ENCODE peak calls at places on chromosomes 6 and 20, in six cellular contexts. D, I, W, F, Q and M are unnamed samples.
A peak's percentile ranks its signal among the peaks of the same experiment; 100 is the strongest.

GRCh38 chr6:137877113-137877512 is 10.1 kb downstream of the TNFAIP3 start:
- DNase-seq in D (no peak), I (peak; percentile 25), W (no peak), F (no peak), Q (no peak), M (peak; percentile 30)

GRCh38 chr6:33008944-33009861 is at the start of gene HLA-DOA:
- DNase-seq in D (no peak), I (peak; percentile 56), W (no peak), F (no peak), Q (no peak), M (peak; percentile 24)

GRCh38 chr20:38514185-38514584 is 41.5 kb downstream of the RALGAPB start:
- DNase-seq in D (no peak), I (no peak), W (no peak), F (no peak), Q (no peak), M (no peak)

GRCh38 chr6:144219056-144219685 is 66.0 kb upstream of the UTRN start:
- DNase-seq in D (no peak), I (peak; percentile 39), W (no peak), F (no peak), Q (no peak), M (peak; percentile 58)

GRCh38 chr20:9878096-9878495 is 39.2 kb upstream of the PAK5 start:
- DNase-seq in D (no peak), I (no peak), W (no peak), F (no peak), Q (no peak), M (no peak)

GRCh38 chr20:41572010-41572572 is 46.1 kb downstream of the CHD6 start:
- DNase-seq in D (no peak), I (no peak), W (no peak), F (no peak), Q (no peak), M (no peak)

GRCh38 chr6:166940643-166941068 is 15.7 kb downstream of the RNASET2 start:
- DNase-seq in D (no peak), I (no peak), W (no peak), F (no peak), Q (no peak), M (no peak)

GRCh38 chr6:7195330-7196018 is 87.7 kb downstream of the RREB1 start:
- DNase-seq in D (no peak), I (no peak), W (no peak), F (no peak), Q (no peak), M (no peak)

GRCh38 chr6:1678201-1678600 is 68.5 kb downstream of the FOXC1 start:
- DNase-seq in D (no peak), I (no peak), W (no peak), F (no peak), Q (no peak), M (no peak)

GRCh38 chr6:1678966-1679690 is 69.4 kb downstream of the FOXC1 start:
- DNase-seq in D (no peak), I (no peak), W (peak; percentile 70), F (no peak), Q (no peak), M (no peak)

DNA sequence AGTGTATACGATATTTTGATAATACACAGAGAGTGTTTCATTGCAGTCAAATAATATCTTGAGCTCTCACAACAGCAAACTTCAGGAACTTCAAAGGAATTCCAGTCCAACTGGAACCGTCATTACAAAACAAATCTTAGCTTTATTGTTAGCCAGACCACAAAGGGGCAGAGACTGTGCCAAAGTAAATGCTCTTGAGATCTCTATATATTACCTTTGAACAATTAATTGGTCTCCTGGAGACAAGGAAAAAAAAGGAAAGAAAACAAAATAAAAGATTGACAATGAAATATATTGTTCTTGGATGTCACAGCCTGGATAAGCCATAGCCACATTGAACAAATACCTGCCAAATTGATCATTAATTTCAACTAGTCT is 70.0 kb downstream of the FOXC1 start:
- DNase-seq in D (no peak), I (no peak), W (no peak), F (no peak), Q (no peak), M (no peak)
- H3K27ac ChIP-seq in D (peak overlapping the region; percentile 59), I (no peak overlapping the region), W (peak overlapping the region; percentile 84), F (no peak overlapping the region), Q (no peak overlapping the region), M (no peak overlapping the region)

GRCh38 chr6:31144296-31144969 is 5.6 kb upstream of the PSORS1C2 start:
- DNase-seq in D (no peak), I (no peak), W (peak; percentile 31), F (no peak), Q (no peak), M (no peak)

GRCh38 chr6:31142356-31142755 is 3.5 kb upstream of the PSORS1C2 start:
- DNase-seq in D (no peak), I (no peak), W (peak; percentile 32), F (no peak), Q (no peak), M (no peak)

GRCh38 chr6:31143148-31143547 is 4.3 kb upstream of the PSORS1C2 start:
- DNase-seq in D (peak; percentile 83), I (no peak), W (peak; percentile 87), F (no peak), Q (peak; percentile 65), M (no peak)

GRCh38 chr6:31145386-31145785 is 6.5 kb upstream of the PSORS1C2 start:
- DNase-seq in D (no peak), I (no peak), W (peak; percentile 29), F (no peak), Q (no peak), M (no peak)

GRCh38 chr6:31144970-31145340 is 6.1 kb upstream of the PSORS1C2 start:
- DNase-seq in D (no peak), I (no peak), W (peak; percentile 35), F (no peak), Q (no peak), M (no peak)
- H3K27ac ChIP-seq in D (no peak overlapping the region), I (no peak overlapping the region), W (no peak overlapping the region), F (no peak overlapping the region), Q (no peak overlapping the region), M (no peak overlapping the region)

GRCh38 chr6:107510108-107510507 is 20.2 kb downstream of the SOBP start:
- DNase-seq in D (no peak), I (no peak), W (no peak), F (no peak), Q (no peak), M (no peak)

GRCh38 chr6:107513214-107513613 is 23.3 kb downstream of the SOBP start:
- DNase-seq in D (no peak), I (no peak), W (no peak), F (no peak), Q (no peak), M (no peak)

GRCh38 chr6:107509506-107509905 is 19.6 kb downstream of the SOBP start:
- DNase-seq in D (no peak), I (no peak), W (no peak), F (no peak), Q (no peak), M (no peak)

GRCh38 chr6:107515955-107516354 is 26.0 kb downstream of the SOBP start:
- DNase-seq in D (no peak), I (no peak), W (no peak), F (no peak), Q (no peak), M (no peak)

GRCh38 chr6:107511410-107512070 is 21.6 kb downstream of the SOBP start:
- DNase-seq in D (peak; percentile 76), I (no peak), W (peak; percentile 89), F (no peak), Q (peak; percentile 37), M (no peak)
- H3K27ac ChIP-seq in D (peak overlapping the region; percentile 53), I (no peak overlapping the region), W (peak overlapping the region; percentile 25), F (no peak overlapping the region), Q (no peak overlapping the region), M (no peak overlapping the region)

GRCh38 chr6:39053854-39054576 is 5.4 kb downstream of the GLP1R start:
- DNase-seq in D (no peak), I (no peak), W (no peak), F (no peak), Q (no peak), M (no peak)
- H3K27ac ChIP-seq in D (no peak overlapping the region), I (no peak overlapping the region), W (no peak overlapping the region), F (no peak overlapping the region), Q (no peak overlapping the region), M (no peak overlapping the region)

GRCh38 chr20:24469116-24470030 is at the start of gene SYNDIG1:
- DNase-seq in D (no peak), I (no peak), W (no peak), F (no peak), Q (peak; percentile 28), M (no peak)
- H3K27ac ChIP-seq in D (peak within 1 kb of the TSS; percentile 67), I (no peak within 1 kb of the TSS), W (no peak within 1 kb of the TSS), F (no peak within 1 kb of the TSS), Q (no peak within 1 kb of the TSS), M (no peak within 1 kb of the TSS)

DNA sequence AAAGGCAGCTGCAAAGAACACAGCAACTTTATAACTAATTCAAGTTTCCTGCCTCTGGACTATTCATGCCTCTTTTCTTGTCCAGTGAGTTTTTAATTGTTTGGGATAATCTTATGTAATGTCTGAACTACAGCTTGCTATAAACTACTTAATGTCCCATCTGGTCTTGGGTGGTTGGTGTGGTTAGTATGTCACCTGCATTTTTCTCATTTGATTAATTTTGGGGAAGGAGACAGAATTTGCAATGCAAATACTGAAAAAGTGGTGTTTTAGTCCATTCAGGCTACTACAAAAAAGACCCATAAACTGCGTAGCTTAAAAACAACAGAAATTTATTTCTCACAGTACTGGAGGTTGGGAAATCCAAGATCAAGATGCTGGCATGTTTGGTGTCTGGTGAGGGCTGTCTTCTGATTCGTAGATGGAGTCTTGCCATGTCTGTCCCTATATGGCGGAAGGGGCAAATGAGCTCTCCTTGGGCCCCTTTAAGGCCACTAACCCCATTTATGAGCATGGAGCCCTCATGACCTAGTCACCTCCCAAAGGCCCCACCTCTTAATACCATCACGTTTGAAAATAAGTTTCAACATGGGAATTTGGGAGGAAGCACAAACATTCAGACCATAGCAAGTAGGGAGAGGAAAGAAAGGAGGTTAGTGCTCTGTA is 22.4 kb downstream of the RNF8 start:
- DNase-seq in D (no peak), I (no peak), W (no peak), F (no peak), Q (no peak), M (no peak)
- H3K27ac ChIP-seq in D (no peak overlapping the region), I (no peak overlapping the region), W (no peak overlapping the region), F (no peak overlapping the region), Q (no peak overlapping the region), M (no peak overlapping the region)

DNA sequence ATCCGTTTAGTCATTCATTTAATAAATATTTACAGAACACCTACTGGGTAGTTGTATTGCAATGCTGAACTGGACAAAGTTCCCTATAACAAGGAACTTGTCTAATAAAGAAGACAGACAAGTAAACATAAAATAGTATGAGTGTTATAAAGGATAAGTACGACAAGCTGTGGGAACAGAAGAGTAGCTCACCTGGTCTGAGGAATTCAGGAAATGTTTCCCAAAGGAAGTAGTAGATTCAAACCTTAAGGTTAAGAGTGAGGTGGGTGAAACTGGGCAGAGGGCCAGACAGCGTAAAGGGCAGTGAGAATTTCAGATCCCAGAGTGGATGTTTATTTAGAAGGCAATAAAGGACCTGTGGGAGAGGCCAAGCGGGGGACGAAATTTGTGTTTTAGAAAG is 72.3 kb upstream of the CD2AP start:
- DNase-seq in D (no peak), I (no peak), W (no peak), F (no peak), Q (no peak), M (no peak)
- H3K27ac ChIP-seq in D (no peak overlapping the region), I (no peak overlapping the region), W (no peak overlapping the region), F (peak overlapping the region; percentile 50), Q (no peak overlapping the region), M (no peak overlapping the region)

GRCh38 chr6:82030301-82030700 is 217.2 kb downstream of the IBTK start:
- DNase-seq in D (no peak), I (no peak), W (no peak), F (no peak), Q (no peak), M (no peak)
- H3K27ac ChIP-seq in D (no peak overlapping the region), I (no peak overlapping the region), W (no peak overlapping the region), F (peak overlapping the region; percentile 45), Q (no peak overlapping the region), M (no peak overlapping the region)

GRCh38 chr6:39794231-39794630 is 2.1 kb downstream of the DAAM2 start:
- DNase-seq in D (no peak), I (no peak), W (no peak), F (no peak), Q (no peak), M (no peak)
- H3K27ac ChIP-seq in D (peak overlapping the region; percentile 1), I (no peak overlapping the region), W (peak overlapping the region; percentile 82), F (no peak overlapping the region), Q (peak overlapping the region; percentile 77), M (no peak overlapping the region)